ENCODE peak calls at places on chromosomes 5 and 9, in six cellular contexts. X is colonic mucosa; E is transverse colon; N is prostate gland; I is fibroblast of lung; C is CD8-positive, alpha-beta T cell. R is an unnamed sample.

GRCh38 chr5:66689522-66690220 is 93.5 kb downstream of the MAST4 start:
- DNase-seq in X (no peak), C (no peak), I (no peak), N (no peak), E (no peak), R (no peak)

GRCh38 chr9:20290287-20290686 is 332.0 kb downstream of the MLLT3 start:
- DNase-seq in I (no peak), C (no peak), N (no peak), E (no peak), X (no peak), R (no peak)

GRCh38 chr5:116908537-116908936 is 333.9 kb upstream of the SEMA6A start:
- DNase-seq in I (no peak), C (no peak), N (no peak), E (no peak), X (no peak), R (no peak)

GRCh38 chr5:189976-190365 is 1.3 kb upstream of the LRRC14B start:
- DNase-seq in C (no peak), I (no peak), N (no peak), E (no peak), X (no peak), R (no peak)

GRCh38 chr5:34898258-34898895 is 16.9 kb downstream of the RAD1 start:
- DNase-seq in C (peak; percentile 60), E (peak; percentile 62), I (peak; percentile 64), N (peak; percentile 71), X (peak; percentile 64), R (peak; percentile 85)

GRCh38 chr9:137781906-137782585 is 95.5 kb upstream of the CACNA1B start:
- DNase-seq in E (no peak), N (no peak), C (no peak), X (no peak), I (no peak), R (no peak)

GRCh38 chr9:10366171-10366779 is 246.5 kb downstream of the PTPRD start:
- DNase-seq in E (no peak), N (peak; percentile 4), C (no peak), I (peak; percentile 8), X (peak; percentile 17), R (no peak)

GRCh38 chr9:99866398-99866797 is 40.1 kb upstream of the STX17 start:
- DNase-seq in X (no peak), N (no peak), E (no peak), I (no peak), C (no peak), R (peak; percentile 40)

GRCh38 chr9:128247191-128247803 is 28.5 kb downstream of the GOLGA2 start:
- DNase-seq in C (no peak), X (no peak), E (no peak), I (no peak), N (no peak), R (no peak)

GRCh38 chr5:158629591-158630312 is 470.0 kb downstream of the EBF1 start:
- DNase-seq in I (no peak), C (no peak), E (no peak), N (no peak), X (no peak), R (no peak)

DNA sequence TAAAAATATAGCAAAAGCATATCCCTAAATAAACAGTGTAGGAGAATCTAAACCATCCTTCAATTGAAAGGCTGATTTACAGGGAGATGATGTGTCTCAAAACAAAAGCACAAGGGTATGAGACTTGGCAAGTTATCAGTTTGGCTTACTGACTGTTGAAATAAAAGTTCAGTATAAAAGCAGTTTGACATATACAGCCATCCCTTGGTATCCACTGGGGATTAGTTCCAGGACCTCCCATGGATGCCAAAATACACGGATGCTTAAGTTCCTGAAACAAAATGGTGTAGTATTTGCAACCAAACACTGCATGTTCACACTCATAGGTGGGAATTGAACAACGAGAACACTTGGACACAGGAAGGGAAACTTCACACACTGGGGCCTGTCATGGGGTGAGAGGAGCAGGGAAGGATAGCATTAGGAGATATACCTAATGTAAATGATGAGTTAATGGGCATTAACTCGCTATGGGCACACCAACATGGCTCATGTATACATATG is 149.8 kb upstream of the MAP1B start:
- DNase-seq in N (peak; percentile 42), C (no peak), E (no peak), I (no peak), X (no peak), R (no peak)
- H3K9me3 ChIP-seq in N (no peaks in the 10 kb centered on the region), C (no peaks in the 10 kb centered on the region), E (no peaks in the 10 kb centered on the region), I (no peaks in the 10 kb centered on the region), X (no peaks in the 10 kb centered on the region), R (no peaks in the 10 kb centered on the region)

DNA sequence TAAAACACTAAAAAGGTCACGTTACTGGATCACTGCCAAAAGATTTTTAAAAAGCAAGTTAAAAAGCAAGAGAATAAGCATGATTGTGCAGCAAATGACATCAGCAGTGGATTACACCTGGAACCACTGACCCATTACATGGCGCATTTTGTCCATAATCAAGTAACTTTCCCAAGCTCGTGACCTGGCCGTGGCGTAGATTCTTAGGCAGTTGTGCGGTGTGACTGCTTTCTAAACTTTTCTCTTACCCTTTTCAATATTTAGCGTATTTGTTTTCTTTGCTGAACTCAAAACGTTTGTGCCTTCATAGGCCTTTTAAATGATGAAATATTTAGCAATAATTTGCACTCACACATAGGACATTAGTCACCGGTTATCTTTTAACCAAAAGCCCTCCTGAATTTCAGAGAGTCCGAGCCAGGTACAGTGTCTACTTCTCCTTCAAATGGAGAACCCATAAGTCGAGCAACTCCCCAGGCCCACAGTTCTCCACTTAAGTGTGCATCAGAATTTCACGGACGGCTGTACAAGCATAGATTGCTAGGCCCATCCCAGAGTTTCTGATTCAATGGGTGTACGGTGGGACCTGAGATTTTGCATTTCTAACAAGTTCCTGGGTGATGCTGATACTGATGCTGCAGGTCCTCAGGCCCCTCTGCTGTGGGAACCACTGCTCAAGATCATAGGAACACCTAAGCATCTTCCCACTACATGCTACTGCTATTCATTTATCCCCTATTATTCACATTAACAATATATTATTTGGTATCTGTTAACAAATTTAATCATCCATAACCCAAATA is 144.4 kb downstream of the GLIS3 start:
- DNase-seq in X (no peak), C (no peak), E (no peak), I (no peak), N (no peak), R (no peak)
- TF ChIP-seq CTCF in X (no peak), C (no peak), E (no peak), I (no peak), N (no peak), R (no peak)

DNA sequence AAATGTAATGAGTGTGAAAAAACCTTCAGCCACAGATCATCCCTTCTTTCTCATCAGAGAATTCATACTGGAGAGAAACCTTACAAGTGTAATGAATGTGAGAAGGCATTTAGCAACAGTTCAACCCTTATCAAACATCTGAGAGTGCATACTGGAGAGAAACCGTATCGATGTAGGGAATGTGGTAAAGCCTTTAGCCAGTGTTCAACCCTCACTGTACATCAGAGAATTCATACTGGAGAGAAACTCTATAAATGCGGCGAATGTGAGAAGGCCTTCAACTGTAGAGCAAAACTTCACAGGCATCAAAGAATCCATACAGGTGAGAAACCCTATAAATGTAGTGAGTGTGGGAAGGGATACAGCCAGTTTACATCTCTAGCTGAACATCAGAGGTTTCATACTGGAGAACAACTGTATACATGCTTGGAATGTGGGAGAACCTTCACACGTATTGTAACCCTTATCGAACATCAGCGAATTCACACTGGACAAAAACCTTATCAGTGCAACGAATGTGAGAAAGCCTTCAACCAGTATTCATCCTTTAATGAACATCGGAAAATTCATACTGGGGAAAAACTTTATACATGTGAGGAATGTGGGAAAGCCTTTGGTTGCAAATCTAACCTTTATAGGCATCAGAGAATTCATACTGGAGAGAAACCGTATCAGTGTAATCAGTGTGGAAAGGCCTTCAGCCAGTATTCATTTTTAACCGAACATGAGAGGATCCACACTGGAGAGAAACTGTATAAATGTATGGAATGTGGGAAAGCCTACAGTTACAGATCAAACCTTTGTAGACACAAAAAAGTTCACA is 19.2 kb downstream of the ZNF354C start:
- DNase-seq in C (no peak), X (no peak), I (no peak), E (no peak), N (no peak), R (no peak)
- H3K9me3 ChIP-seq in C (peaks cover 66% of the 10 kb centered on the region), X (peaks cover 7% of the 10 kb centered on the region), I (peaks cover 19% of the 10 kb centered on the region), E (peaks cover 97% of the 10 kb centered on the region), N (peaks cover 19% of the 10 kb centered on the region), R (peaks cover 3% of the 10 kb centered on the region)

DNA sequence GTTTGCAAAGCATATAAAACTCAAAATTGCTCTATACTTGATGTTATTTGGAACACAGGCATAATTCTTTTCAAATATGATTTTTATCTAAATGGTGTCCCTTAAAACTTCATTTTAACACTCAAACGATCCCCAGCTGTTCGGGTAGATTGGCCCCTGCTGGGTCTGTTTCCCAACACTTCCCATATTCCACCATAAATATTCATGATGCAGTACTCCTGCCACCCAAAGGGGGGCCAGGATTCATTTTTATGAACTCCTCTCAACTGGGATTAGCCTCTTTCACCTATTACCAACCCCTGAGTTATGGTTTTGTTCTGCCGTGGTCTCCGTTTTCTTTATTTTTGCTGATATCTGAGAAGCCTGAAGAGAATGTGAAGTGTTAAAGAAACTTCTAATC is 383.9 kb downstream of the DMRT2 start:
- DNase-seq in C (no peak), N (no peak), X (no peak), E (no peak), I (no peak), R (no peak)
- TF ChIP-seq CTCF in C (no peak), N (no peak), X (no peak), E (no peak), I (peak; percentile 6), R (peak; percentile 9)

GRCh38 chr9:135189497-135189896 is 102.0 kb downstream of the OLFM1 start:
- DNase-seq in N (no peak), C (no peak), E (no peak), I (no peak), X (no peak), R (no peak)
- H3K9me3 ChIP-seq in N (no peaks in the 10 kb centered on the region), C (no peaks in the 10 kb centered on the region), E (no peaks in the 10 kb centered on the region), I (no peaks in the 10 kb centered on the region), X (no peaks in the 10 kb centered on the region), R (no peaks in the 10 kb centered on the region)

GRCh38 chr9:112700080-112700479 is 17.8 kb downstream of the INIP start:
- DNase-seq in E (no peak), X (no peak), C (no peak), I (peak; percentile 33), N (no peak), R (no peak)

GRCh38 chr9:112711050-112711689 is 6.7 kb downstream of the INIP start:
- DNase-seq in I (peak; percentile 41), C (no peak), X (no peak), E (no peak), N (no peak), R (no peak)

GRCh38 chr9:112703304-112703703 is 14.6 kb downstream of the INIP start:
- DNase-seq in E (no peak), X (no peak), I (no peak), N (no peak), C (no peak), R (no peak)

DNA sequence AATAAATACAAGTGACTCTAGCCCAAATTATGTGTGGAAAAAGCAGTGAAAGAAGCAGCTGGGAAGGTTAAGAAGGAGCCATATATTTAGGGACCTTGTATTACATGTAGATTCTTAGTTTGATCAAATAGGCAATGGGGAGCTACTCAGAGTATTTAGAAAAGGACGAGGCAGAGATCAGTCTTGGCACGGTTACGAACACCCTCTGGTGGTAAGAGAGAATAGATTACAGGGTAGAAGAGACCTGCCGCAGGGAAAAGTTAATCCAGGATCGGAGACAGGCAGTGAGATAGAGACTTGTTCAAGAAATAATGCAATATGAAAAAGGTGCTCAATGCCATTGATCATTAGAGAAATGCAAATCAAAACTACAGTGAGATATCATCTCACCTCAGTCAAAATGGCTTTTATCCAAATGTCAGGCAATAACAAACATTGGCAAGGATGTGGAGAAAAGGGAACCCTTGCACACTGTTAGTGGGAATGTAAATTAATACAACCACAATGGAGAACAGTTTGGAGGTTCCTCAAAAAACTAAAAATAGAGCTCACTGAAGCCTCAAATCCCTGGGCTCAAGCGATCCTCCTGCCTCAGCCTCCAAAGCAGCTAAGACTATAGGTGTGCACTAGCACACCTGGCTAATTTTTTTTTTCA is 12.0 kb downstream of the INIP start:
- DNase-seq in I (peak; percentile 45), X (no peak), C (no peak), N (peak; percentile 27), E (no peak), R (peak; percentile 78)
- TF ChIP-seq CTCF in I (peak; percentile 31), X (peak; percentile 24), C (no peak), N (peak; percentile 44), E (peak; percentile 22), R (peak; percentile 50)